ENCODE peak calls at places on chromosome 3, in six cellular contexts. One of them, this sample, is unnamed.

GRCh38 chr3:56251343-56251945 is 216.8 kb downstream of the ERC2 start:
- DNase-seq in WTC11: peak
- DNase-seq in heart left ventricle: no peak
- DNase-seq in AG04449: no peak
- DNase-seq in stomach: peak
- DNase-seq in CD4-positive, alpha-beta T cell: no peak
- DNase-seq in this sample: peak

GRCh38 chr3:177127008-177127407 is 70.3 kb downstream of the TBL1XR1 start:
- DNase-seq in heart left ventricle: no peak
- DNase-seq in WTC11: no peak
- DNase-seq in CD4-positive, alpha-beta T cell: no peak
- DNase-seq in stomach: no peak
- DNase-seq in AG04449: no peak
- DNase-seq in this sample: no peak

GRCh38 chr3:79872483-79872882 is 104.7 kb upstream of the ROBO1 start:
- DNase-seq in stomach: no peak
- DNase-seq in AG04449: peak
- DNase-seq in CD4-positive, alpha-beta T cell: no peak
- DNase-seq in WTC11: no peak
- DNase-seq in heart left ventricle: no peak
- DNase-seq in this sample: no peak

GRCh38 chr3:138877246-138877645 is 42.5 kb upstream of the PIK3CB start:
- DNase-seq in WTC11: no peak
- DNase-seq in heart left ventricle: no peak
- DNase-seq in AG04449: no peak
- DNase-seq in stomach: no peak
- DNase-seq in CD4-positive, alpha-beta T cell: no peak
- DNase-seq in this sample: no peak

GRCh38 chr3:14352002-14352627 is 50.3 kb upstream of the SLC6A6 start:
- DNase-seq in AG04449: no peak
- DNase-seq in stomach: no peak
- DNase-seq in heart left ventricle: no peak
- DNase-seq in CD4-positive, alpha-beta T cell: no peak
- DNase-seq in WTC11: peak
- DNase-seq in this sample: no peak

GRCh38 chr3:189304465-189305341 is 132.9 kb downstream of the TPRG1 start:
- DNase-seq in heart left ventricle: no peak
- DNase-seq in stomach: peak
- DNase-seq in WTC11: peak
- DNase-seq in CD4-positive, alpha-beta T cell: no peak
- DNase-seq in AG04449: peak
- DNase-seq in this sample: no peak

GRCh38 chr3:151434151-151434890 is 26.5 kb downstream of the IGSF10 start:
- DNase-seq in WTC11: no peak
- DNase-seq in stomach: no peak
- DNase-seq in CD4-positive, alpha-beta T cell: no peak
- DNase-seq in AG04449: peak
- DNase-seq in heart left ventricle: no peak
- DNase-seq in this sample: no peak

GRCh38 chr3:171028779-171029232 is 2.3 kb upstream of the SLC2A2 start:
- DNase-seq in CD4-positive, alpha-beta T cell: no peak
- DNase-seq in stomach: no peak
- DNase-seq in WTC11: no peak
- DNase-seq in heart left ventricle: no peak
- DNase-seq in AG04449: peak
- DNase-seq in this sample: no peak

GRCh38 chr3:36904641-36905040 is 40.2 kb downstream of the TRANK1 start:
- DNase-seq in CD4-positive, alpha-beta T cell: no peak
- DNase-seq in stomach: no peak
- DNase-seq in heart left ventricle: no peak
- DNase-seq in AG04449: no peak
- DNase-seq in WTC11: peak
- DNase-seq in this sample: no peak

GRCh38 chr3:143901105-143901504 is 52.8 kb upstream of the SLC9A9 start:
- DNase-seq in WTC11: no peak
- DNase-seq in CD4-positive, alpha-beta T cell: no peak
- DNase-seq in stomach: no peak
- DNase-seq in AG04449: no peak
- DNase-seq in heart left ventricle: no peak
- DNase-seq in this sample: no peak

GRCh38 chr3:150547045-150547753 is 612 bp downstream of the EIF2A start:
- DNase-seq in WTC11: no peak
- DNase-seq in AG04449: no peak
- DNase-seq in CD4-positive, alpha-beta T cell: no peak
- DNase-seq in heart left ventricle: no peak
- DNase-seq in stomach: no peak
- DNase-seq in this sample: no peak

GRCh38 chr3:144770813-144771400 is 799.3 kb downstream of the DIPK2A start:
- DNase-seq in stomach: no peak
- DNase-seq in heart left ventricle: no peak
- DNase-seq in AG04449: peak
- DNase-seq in CD4-positive, alpha-beta T cell: no peak
- DNase-seq in WTC11: no peak
- DNase-seq in this sample: no peak

GRCh38 chr3:17639765-17640164 is 102.7 kb downstream of the TBC1D5 start:
- DNase-seq in heart left ventricle: no peak
- DNase-seq in stomach: no peak
- DNase-seq in CD4-positive, alpha-beta T cell: no peak
- DNase-seq in AG04449: peak
- DNase-seq in WTC11: no peak
- DNase-seq in this sample: no peak

GRCh38 chr3:126181398-126181725 is 976 bp upstream of the ALDH1L1 start:
- DNase-seq in heart left ventricle: no peak
- DNase-seq in AG04449: no peak
- DNase-seq in stomach: no peak
- DNase-seq in WTC11: no peak
- DNase-seq in CD4-positive, alpha-beta T cell: no peak
- DNase-seq in this sample: no peak

GRCh38 chr3:127261925-127262324 is 25.9 kb downstream of the PRR20G start:
- DNase-seq in AG04449: no peak
- DNase-seq in stomach: no peak
- DNase-seq in heart left ventricle: no peak
- DNase-seq in WTC11: no peak
- DNase-seq in CD4-positive, alpha-beta T cell: no peak
- DNase-seq in this sample: no peak

GRCh38 chr3:155963557-155963956 is 93.1 kb downstream of the GMPS start:
- DNase-seq in AG04449: no peak
- DNase-seq in WTC11: no peak
- DNase-seq in heart left ventricle: no peak
- DNase-seq in CD4-positive, alpha-beta T cell: no peak
- DNase-seq in stomach: no peak
- DNase-seq in this sample: no peak

GRCh38 chr3:149801200-149801599 is 8.8 kb upstream of the ANKUB1 start:
- DNase-seq in heart left ventricle: no peak
- DNase-seq in stomach: no peak
- DNase-seq in CD4-positive, alpha-beta T cell: no peak
- DNase-seq in AG04449: no peak
- DNase-seq in WTC11: no peak
- DNase-seq in this sample: no peak

GRCh38 chr3:126270145-126270811 is 86.9 kb downstream of the KLF15 start:
- DNase-seq in stomach: peak
- DNase-seq in AG04449: no peak
- DNase-seq in heart left ventricle: peak
- DNase-seq in WTC11: no peak
- DNase-seq in CD4-positive, alpha-beta T cell: no peak
- DNase-seq in this sample: no peak

GRCh38 chr3:50155891-50156290 is 767 bp downstream of the SEMA3F start:
- DNase-seq in AG04449: no peak
- DNase-seq in heart left ventricle: no peak
- DNase-seq in CD4-positive, alpha-beta T cell: no peak
- DNase-seq in stomach: no peak
- DNase-seq in WTC11: no peak
- DNase-seq in this sample: no peak

GRCh38 chr3:77530870-77531269 is 491.0 kb downstream of the ROBO2 start:
- DNase-seq in stomach: no peak
- DNase-seq in heart left ventricle: no peak
- DNase-seq in AG04449: peak
- DNase-seq in CD4-positive, alpha-beta T cell: no peak
- DNase-seq in WTC11: no peak
- DNase-seq in this sample: no peak

GRCh38 chr3:147391726-147392082 is 14.6 kb downstream of the ZIC4 start:
- DNase-seq in WTC11: no peak
- DNase-seq in stomach: no peak
- DNase-seq in CD4-positive, alpha-beta T cell: no peak
- DNase-seq in AG04449: no peak
- DNase-seq in heart left ventricle: no peak
- DNase-seq in this sample: no peak

GRCh38 chr3:147394168-147394941 is 12.0 kb downstream of the ZIC4 start:
- DNase-seq in AG04449: no peak
- DNase-seq in heart left ventricle: no peak
- DNase-seq in WTC11: no peak
- DNase-seq in stomach: no peak
- DNase-seq in CD4-positive, alpha-beta T cell: no peak
- DNase-seq in this sample: no peak

GRCh38 chr3:147393261-147393964 is 12.9 kb downstream of the ZIC4 start:
- DNase-seq in AG04449: no peak
- DNase-seq in WTC11: peak
- DNase-seq in heart left ventricle: no peak
- DNase-seq in stomach: no peak
- DNase-seq in CD4-positive, alpha-beta T cell: no peak
- DNase-seq in this sample: peak

GRCh38 chr3:147390589-147391569 is 15.5 kb downstream of the ZIC4 start:
- DNase-seq in stomach: no peak
- DNase-seq in AG04449: no peak
- DNase-seq in WTC11: peak
- DNase-seq in heart left ventricle: no peak
- DNase-seq in CD4-positive, alpha-beta T cell: no peak
- DNase-seq in this sample: no peak

GRCh38 chr3:147392083-147392916 is 14.0 kb downstream of the ZIC4 start:
- DNase-seq in CD4-positive, alpha-beta T cell: no peak
- DNase-seq in WTC11: peak
- DNase-seq in stomach: no peak
- DNase-seq in heart left ventricle: no peak
- DNase-seq in AG04449: no peak
- DNase-seq in this sample: peak
- TF ChIP-seq CTCF in CD4-positive, alpha-beta T cell: no peak
- TF ChIP-seq CTCF in WTC11: no peak
- TF ChIP-seq CTCF in stomach: no peak
- TF ChIP-seq CTCF in heart left ventricle: no peak
- TF ChIP-seq CTCF in AG04449: peak
- TF ChIP-seq CTCF in this sample: no peak

DNA sequence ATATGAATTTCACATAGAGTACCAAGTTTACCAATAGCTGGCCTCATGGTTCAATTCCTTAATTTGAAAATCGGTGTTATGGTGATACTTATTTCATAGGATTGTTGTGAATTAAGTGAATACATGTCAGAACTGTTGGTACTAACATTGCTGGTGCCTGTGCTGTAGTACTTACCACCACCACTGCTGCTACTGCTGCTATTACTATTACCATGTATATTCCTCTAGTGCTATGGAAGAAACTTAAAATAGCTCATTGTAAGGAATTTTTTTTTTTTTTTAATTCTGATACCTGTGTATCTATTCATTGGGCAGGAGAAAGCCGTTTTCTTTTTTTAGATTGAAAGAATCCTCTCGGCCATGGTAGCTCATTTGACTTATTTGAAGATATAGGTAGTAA is 3.6 kb downstream of the FYTTD1 start:
- DNase-seq in stomach: no peak
- DNase-seq in heart left ventricle: no peak
- DNase-seq in CD4-positive, alpha-beta T cell: no peak
- DNase-seq in AG04449: no peak
- DNase-seq in WTC11: no peak
- DNase-seq in this sample: no peak
- TF ChIP-seq CTCF in stomach: peak
- TF ChIP-seq CTCF in heart left ventricle: no peak
- TF ChIP-seq CTCF in CD4-positive, alpha-beta T cell: no peak
- TF ChIP-seq CTCF in AG04449: no peak
- TF ChIP-seq CTCF in WTC11: no peak
- TF ChIP-seq CTCF in this sample: no peak

GRCh38 chr3:61780455-61781239 is 219.3 kb downstream of the PTPRG start:
- DNase-seq in heart left ventricle: no peak
- DNase-seq in WTC11: no peak
- DNase-seq in CD4-positive, alpha-beta T cell: no peak
- DNase-seq in stomach: no peak
- DNase-seq in AG04449: no peak
- DNase-seq in this sample: no peak

GRCh38 chr3:61774279-61774890 is 213.0 kb downstream of the PTPRG start:
- DNase-seq in WTC11: no peak
- DNase-seq in CD4-positive, alpha-beta T cell: no peak
- DNase-seq in stomach: no peak
- DNase-seq in heart left ventricle: no peak
- DNase-seq in AG04449: no peak
- DNase-seq in this sample: no peak

GRCh38 chr3:61776390-61776789 is 215.0 kb downstream of the PTPRG start:
- DNase-seq in stomach: no peak
- DNase-seq in CD4-positive, alpha-beta T cell: no peak
- DNase-seq in heart left ventricle: no peak
- DNase-seq in AG04449: no peak
- DNase-seq in WTC11: no peak
- DNase-seq in this sample: no peak

GRCh38 chr3:61777483-61777882 is 216.1 kb downstream of the PTPRG start:
- DNase-seq in CD4-positive, alpha-beta T cell: no peak
- DNase-seq in heart left ventricle: no peak
- DNase-seq in stomach: no peak
- DNase-seq in WTC11: no peak
- DNase-seq in AG04449: no peak
- DNase-seq in this sample: no peak

GRCh38 chr3:61778095-61778494 is 216.7 kb downstream of the PTPRG start:
- DNase-seq in heart left ventricle: no peak
- DNase-seq in AG04449: no peak
- DNase-seq in CD4-positive, alpha-beta T cell: no peak
- DNase-seq in WTC11: no peak
- DNase-seq in stomach: no peak
- DNase-seq in this sample: no peak
- TF ChIP-seq CTCF in heart left ventricle: no peak
- TF ChIP-seq CTCF in AG04449: no peak
- TF ChIP-seq CTCF in CD4-positive, alpha-beta T cell: no peak
- TF ChIP-seq CTCF in WTC11: no peak
- TF ChIP-seq CTCF in stomach: no peak
- TF ChIP-seq CTCF in this sample: no peak

DNA sequence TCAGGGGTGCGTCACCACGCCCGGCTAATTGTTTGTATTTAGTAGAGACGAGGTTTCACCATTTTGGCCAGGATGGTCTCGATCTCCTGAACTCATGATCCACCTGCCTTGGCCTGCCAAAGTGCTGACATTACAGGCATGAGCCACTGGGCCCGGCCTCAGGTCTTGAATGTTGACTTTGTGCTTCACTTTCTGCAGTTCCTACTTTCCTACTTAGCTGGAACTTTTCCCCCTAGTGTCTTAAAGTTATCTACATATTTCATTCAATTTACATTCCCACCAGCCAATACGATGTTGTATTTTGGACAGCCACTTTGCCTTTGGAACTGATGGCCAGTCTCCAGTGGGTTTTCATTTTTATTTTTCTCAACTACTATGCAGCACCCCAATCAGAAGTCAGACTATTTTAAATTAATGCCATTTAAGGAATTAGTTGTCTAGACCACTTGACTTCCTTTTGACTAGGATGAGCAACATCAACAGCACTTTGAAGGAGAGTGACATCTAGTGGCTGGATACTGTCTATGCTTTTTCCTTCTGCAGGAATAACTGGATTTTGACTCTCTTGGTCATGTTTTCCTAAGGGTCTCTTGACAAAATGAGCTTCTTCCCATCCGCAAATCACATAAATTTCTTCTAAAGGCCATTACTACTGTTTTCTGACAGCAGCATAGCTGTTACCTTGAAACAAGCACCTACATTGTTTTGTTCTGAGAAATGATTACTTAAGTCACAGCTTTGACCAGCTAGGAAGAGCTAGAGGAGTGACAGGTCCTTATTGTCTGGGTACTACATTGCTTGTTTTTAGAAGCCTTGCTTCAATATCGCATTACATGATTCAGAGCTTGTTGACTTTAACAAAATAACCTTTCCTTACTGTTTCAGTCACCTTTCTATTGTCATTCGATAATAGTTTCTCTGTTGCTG is 140.2 kb downstream of the ITPR1 start:
- DNase-seq in WTC11: no peak
- DNase-seq in AG04449: peak
- DNase-seq in CD4-positive, alpha-beta T cell: no peak
- DNase-seq in stomach: no peak
- DNase-seq in heart left ventricle: no peak
- DNase-seq in this sample: peak
- TF ChIP-seq CTCF in WTC11: peak
- TF ChIP-seq CTCF in AG04449: peak
- TF ChIP-seq CTCF in CD4-positive, alpha-beta T cell: peak
- TF ChIP-seq CTCF in stomach: peak
- TF ChIP-seq CTCF in heart left ventricle: peak
- TF ChIP-seq CTCF in this sample: peak